ENCODE peak calls at places on chromosomes 3 and 15, in seven cellular contexts. P is CD8-positive, alpha-beta memory T cell; H is aorta; Z is foreskin fibroblast; W is sigmoid colon; Q is DND-41; X is AG10803. G is an unnamed sample.

GRCh38 chr3:126784254-126784653 is 80.2 kb downstream of the CHCHD6 start:
- DNase-seq in P (no peak), W (no peak), Z (no peak), Q (no peak), H (no peak), X (no peak), G (no peak)

GRCh38 chr15:40847225-40847961 is 3.5 kb downstream of the SPINT1 start:
- DNase-seq in Z (no peak), P (no peak), X (no peak), W (no peak), Q (peak), H (peak), G (no peak)

GRCh38 chr3:107855710-107856109 is 235.1 kb downstream of the CD47 start:
- DNase-seq in H (no peak), Q (no peak), Z (no peak), X (peak), W (no peak), P (no peak), G (no peak)

GRCh38 chr3:182142928-182143327 is 431.2 kb downstream of the SOX2 start:
- DNase-seq in H (no peak), P (no peak), Q (no peak), W (no peak), Z (no peak), X (no peak), G (no peak)

GRCh38 chr3:196666001-196666867 is 26.7 kb downstream of the NRROS start:
- DNase-seq in Q (no peak), H (no peak), X (peak), P (no peak), W (no peak), Z (peak), G (no peak)

GRCh38 chr3:176159796-176160195 is 1037.5 kb downstream of the TBL1XR1 start:
- DNase-seq in Z (no peak), W (no peak), X (peak), P (no peak), Q (no peak), H (no peak), G (no peak)

GRCh38 chr3:31462050-31462569 is 70.6 kb upstream of the STT3B start:
- DNase-seq in W (no peak), H (no peak), P (peak), Z (no peak), X (no peak), Q (peak), G (peak)

GRCh38 chr3:109178701-109179100 is 42.2 kb downstream of the C3orf85 start:
- DNase-seq in Q (no peak), X (no peak), H (no peak), W (no peak), P (no peak), Z (no peak), G (no peak)

GRCh38 chr3:187098925-187099512 is 40.3 kb downstream of the RPL39L start:
- DNase-seq in H (no peak), X (no peak), W (no peak), P (no peak), Z (peak), Q (no peak), G (no peak)

GRCh38 chr3:124812291-124813265 is 74.6 kb downstream of the ITGB5 start:
- DNase-seq in Z (peak), X (peak), P (no peak), Q (no peak), W (peak), H (peak), G (no peak)

GRCh38 chr3:129657261-129658046 is 51.0 kb upstream of the PLXND1 start:
- DNase-seq in H (no peak), Z (no peak), Q (no peak), X (peak), P (no peak), W (no peak), G (no peak)

GRCh38 chr3:20043398-20043797 is 3.2 kb downstream of the KAT2B start:
- DNase-seq in Q (peak), X (peak), P (peak), W (peak), H (peak), Z (no peak), G (peak)

GRCh38 chr3:134704556-134704955 is 53.7 kb upstream of the KY start:
- DNase-seq in X (no peak), P (no peak), H (no peak), Q (no peak), W (no peak), Z (no peak), G (no peak)

DNA sequence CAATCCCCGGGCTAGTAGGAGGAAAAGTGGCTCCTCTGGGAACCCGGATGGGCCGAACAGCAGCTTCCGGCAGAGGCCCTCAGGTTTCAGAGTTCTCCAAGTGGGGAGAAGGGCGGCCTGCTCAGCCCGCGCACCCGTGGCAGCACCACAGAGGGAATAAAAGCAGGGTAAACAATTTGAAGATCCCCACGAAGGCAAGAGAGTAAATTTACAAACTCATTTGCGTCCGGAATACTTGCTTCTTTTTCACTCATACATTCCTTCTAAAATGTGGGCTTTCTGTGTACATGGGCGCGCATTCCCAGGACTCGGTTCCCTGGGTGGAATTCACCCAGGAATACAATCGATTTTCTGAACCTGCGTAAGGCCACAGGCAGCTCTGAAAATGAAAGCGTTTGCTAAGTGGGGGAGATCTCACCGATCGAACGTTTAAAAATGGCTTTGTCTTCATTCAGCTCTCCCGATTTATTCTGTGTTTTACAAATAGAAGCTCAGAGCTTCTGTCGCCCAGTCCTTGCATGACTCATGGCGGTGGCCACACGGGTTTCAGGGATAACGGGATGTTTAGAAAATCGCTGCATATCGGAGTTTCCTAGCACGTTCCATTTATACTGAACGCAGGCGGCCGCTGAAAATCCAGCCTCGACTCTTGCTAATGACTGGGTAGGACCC is 74.0 kb upstream of the POLG start:
- DNase-seq in P (no peak), Z (no peak), H (no peak), Q (no peak), W (no peak), X (no peak), G (no peak)
- H3K4me3 ChIP-seq in P (peak), Z (peak), H (no peak), Q (no peak), W (peak), X (peak), G (peak)

DNA sequence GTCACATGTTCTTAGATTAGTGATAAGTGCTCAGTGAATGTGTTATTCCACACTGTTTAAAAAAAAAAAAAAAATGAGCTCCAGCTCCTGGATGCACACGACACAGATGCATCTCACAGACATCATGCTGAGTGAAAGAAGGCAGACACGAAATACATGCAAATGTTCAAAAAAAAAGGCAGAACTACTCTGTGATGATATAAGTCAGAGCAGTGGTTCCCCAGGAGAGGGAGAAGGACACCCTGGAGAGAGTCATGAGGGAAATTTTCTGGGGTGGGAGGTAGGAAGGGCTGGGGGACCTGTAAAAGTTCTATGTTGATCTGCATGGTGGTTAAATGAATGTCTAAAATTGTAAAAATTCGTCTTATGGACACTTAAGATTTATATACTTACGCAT is 4.3 kb downstream of the CSRNP1 start:
- DNase-seq in H (no peak), X (no peak), Z (no peak), Q (no peak), W (no peak), P (no peak), G (no peak)
- H3K4me3 ChIP-seq in H (no peak), X (no peak), Z (no peak), Q (no peak), W (peak), P (no peak), G (peak)

GRCh38 chr3:11530153-11530721 is 113.5 kb downstream of the VGLL4 start:
- DNase-seq in P (no peak), Q (no peak), H (peak), W (peak), Z (peak), X (peak), G (no peak)
- H3K4me3 ChIP-seq in P (no peak), Q (no peak), H (no peak), W (no peak), Z (no peak), X (no peak), G (no peak)

GRCh38 chr3:179324270-179324754 is 1.5 kb downstream of the ZNF639 start:
- DNase-seq in Q (no peak), X (peak), Z (peak), P (no peak), W (no peak), H (no peak), G (peak)
- H3K4me3 ChIP-seq in Q (peak), X (peak), Z (peak), P (peak), W (peak), H (peak), G (peak)

DNA sequence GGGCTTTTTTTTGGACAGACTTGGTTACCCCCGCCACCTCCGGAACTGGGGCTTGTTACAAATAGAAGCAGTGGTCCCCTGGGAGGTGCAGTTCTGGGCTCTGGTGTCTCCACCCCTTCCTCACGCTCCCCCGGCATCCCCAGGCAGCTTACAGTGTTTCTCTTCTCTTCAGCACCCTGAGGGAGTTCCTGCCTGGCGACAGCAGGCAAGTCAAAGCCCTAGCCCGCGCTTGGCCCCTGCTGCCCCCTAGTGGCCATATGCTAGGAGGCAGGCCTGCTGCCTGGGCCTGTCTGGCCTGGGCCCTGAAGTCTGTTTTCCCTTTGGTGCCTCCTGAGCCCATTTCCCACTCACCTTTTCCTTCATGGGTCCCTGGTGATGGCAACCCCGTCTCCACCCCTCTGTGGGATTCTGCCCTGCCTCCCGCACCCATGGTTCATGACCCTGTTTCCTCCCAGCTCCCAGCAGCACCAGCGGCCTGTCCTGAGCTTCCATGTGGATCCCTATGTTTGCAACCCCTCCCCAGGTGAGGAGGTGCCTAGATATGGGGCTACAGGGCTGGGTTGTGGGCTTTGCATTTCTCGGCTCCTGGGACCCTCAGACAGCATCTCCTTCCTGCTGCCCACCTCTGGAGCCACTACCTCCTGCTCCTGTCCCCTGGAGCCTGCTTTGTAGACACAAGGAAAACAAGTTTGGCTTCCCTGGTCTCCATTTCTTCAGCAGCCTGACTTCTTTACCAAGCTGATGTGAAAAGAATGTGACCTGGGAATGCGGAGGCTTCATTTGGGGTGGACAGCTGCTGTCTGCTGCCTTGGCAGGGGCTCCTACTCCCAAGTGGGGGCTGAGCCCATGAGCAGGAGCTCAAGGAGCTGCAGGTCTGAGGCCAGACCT is 2.2 kb downstream of the SNX22 start:
- DNase-seq in H (peak), X (peak), W (peak), Z (peak), Q (peak), P (peak), G (peak)
- H3K4me3 ChIP-seq in H (no peak), X (no peak), W (no peak), Z (no peak), Q (peak), P (no peak), G (peak)

GRCh38 chr3:4908066-4908768 is 71.0 kb upstream of the BHLHE40 start:
- DNase-seq in H (no peak), Q (no peak), W (no peak), P (no peak), X (no peak), Z (no peak), G (no peak)
- H3K4me3 ChIP-seq in H (no peak), Q (no peak), W (no peak), P (no peak), X (no peak), Z (no peak), G (no peak)

GRCh38 chr3:188271226-188271894 is 117.4 kb downstream of the LPP start:
- DNase-seq in P (no peak), Z (no peak), W (no peak), X (no peak), Q (no peak), H (no peak), G (no peak)

GRCh38 chr3:188268336-188268735 is 114.4 kb downstream of the LPP start:
- DNase-seq in H (no peak), Q (no peak), Z (no peak), X (no peak), W (no peak), P (no peak), G (no peak)

GRCh38 chr3:188269040-188269439 is 115.1 kb downstream of the LPP start:
- DNase-seq in X (no peak), Z (no peak), W (no peak), P (no peak), H (no peak), Q (no peak), G (no peak)

GRCh38 chr3:188272481-188273372 is 118.8 kb downstream of the LPP start:
- DNase-seq in X (peak), Z (peak), P (no peak), W (no peak), H (no peak), Q (no peak), G (no peak)

GRCh38 chr3:188270423-188270972 is 116.5 kb downstream of the LPP start:
- DNase-seq in Q (no peak), H (no peak), X (peak), P (no peak), Z (peak), W (no peak), G (no peak)
- H3K4me3 ChIP-seq in Q (no peak), H (no peak), X (no peak), P (no peak), Z (no peak), W (no peak), G (no peak)

GRCh38 chr3:148229107-148229506 is 468.6 kb upstream of the AGTR1 start:
- DNase-seq in P (no peak), Q (no peak), Z (no peak), W (no peak), H (no peak), X (no peak), G (no peak)

GRCh38 chr3:148235566-148235965 is 462.1 kb upstream of the AGTR1 start:
- DNase-seq in Q (no peak), X (no peak), P (no peak), Z (no peak), W (no peak), H (no peak), G (no peak)

GRCh38 chr3:148230473-148230872 is 467.2 kb upstream of the AGTR1 start:
- DNase-seq in H (no peak), P (no peak), X (no peak), Q (no peak), Z (no peak), W (no peak), G (no peak)

GRCh38 chr3:148232409-148232808 is 465.3 kb upstream of the AGTR1 start:
- DNase-seq in H (no peak), Z (no peak), P (no peak), Q (no peak), X (no peak), W (no peak), G (no peak)

GRCh38 chr3:148233403-148233802 is 464.3 kb upstream of the AGTR1 start:
- DNase-seq in P (no peak), Q (no peak), W (no peak), X (peak), Z (no peak), H (no peak), G (no peak)
- H3K4me3 ChIP-seq in P (no peak), Q (no peak), W (no peak), X (no peak), Z (no peak), H (no peak), G (no peak)

G was measured in naive thymus-derived CD4-positive, alpha-beta T cell.